ENCODE peak calls at places on chromosome 2, in seven cellular contexts. One of them, this sample, is unnamed.
A peak's percentile ranks its signal among the peaks of the same experiment; 100 is the strongest.

GRCh38 chr2:141929331-141930252 is 201.2 kb downstream of the LRP1B start:
- DNase-seq in hepatocyte: no peak
- DNase-seq in stimulated activated CD4-positive, alpha-beta T cell treated with anti-CD3 and anti-CD28 coated beads, Interleukin-4, amount 100 ng/mL, for 4 hours: no peak
- DNase-seq in AG04450: no peak
- DNase-seq in NCI-H2029 treated with DMSO at 0.1 percent for 48 hours: no peak
- DNase-seq in heart left ventricle: no peak
- DNase-seq in RWPE1: no peak
- DNase-seq in this sample: no peak

GRCh38 chr2:216339456-216340279 is 32.6 kb downstream of the MARCHF4 start:
- DNase-seq in hepatocyte: peak; percentile 66
- DNase-seq in stimulated activated CD4-positive, alpha-beta T cell treated with anti-CD3 and anti-CD28 coated beads, Interleukin-4, amount 100 ng/mL, for 4 hours: no peak
- DNase-seq in AG04450: peak; percentile 59
- DNase-seq in NCI-H2029 treated with DMSO at 0.1 percent for 48 hours: peak; percentile 26
- DNase-seq in heart left ventricle: no peak
- DNase-seq in RWPE1: peak; percentile 29
- DNase-seq in this sample: no peak

GRCh38 chr2:32947076-32947483 is 327 bp downstream of the LTBP1 start:
- DNase-seq in hepatocyte: no peak
- DNase-seq in stimulated activated CD4-positive, alpha-beta T cell treated with anti-CD3 and anti-CD28 coated beads, Interleukin-4, amount 100 ng/mL, for 4 hours: no peak
- DNase-seq in AG04450: no peak
- DNase-seq in NCI-H2029 treated with DMSO at 0.1 percent for 48 hours: no peak
- DNase-seq in heart left ventricle: peak; percentile 70
- DNase-seq in RWPE1: peak; percentile 19
- DNase-seq in this sample: no peak

GRCh38 chr2:232761301-232761907 is 15.0 kb downstream of the KCNJ13 start:
- DNase-seq in hepatocyte: peak; percentile 57
- DNase-seq in stimulated activated CD4-positive, alpha-beta T cell treated with anti-CD3 and anti-CD28 coated beads, Interleukin-4, amount 100 ng/mL, for 4 hours: peak; percentile 31
- DNase-seq in AG04450: no peak
- DNase-seq in NCI-H2029 treated with DMSO at 0.1 percent for 48 hours: no peak
- DNase-seq in heart left ventricle: no peak
- DNase-seq in RWPE1: peak; percentile 35
- DNase-seq in this sample: no peak

GRCh38 chr2:112055833-112056625 is 960 bp downstream of the TMEM87B start:
- DNase-seq in hepatocyte: peak; percentile 84
- DNase-seq in stimulated activated CD4-positive, alpha-beta T cell treated with anti-CD3 and anti-CD28 coated beads, Interleukin-4, amount 100 ng/mL, for 4 hours: peak; percentile 17
- DNase-seq in AG04450: peak; percentile 81
- DNase-seq in NCI-H2029 treated with DMSO at 0.1 percent for 48 hours: peak; percentile 10
- DNase-seq in heart left ventricle: peak; percentile 83
- DNase-seq in RWPE1: peak; percentile 74
- DNase-seq in this sample: peak; percentile 9

GRCh38 chr2:239533917-239534316 is 133.1 kb upstream of the HDAC4 start:
- DNase-seq in hepatocyte: no peak
- DNase-seq in stimulated activated CD4-positive, alpha-beta T cell treated with anti-CD3 and anti-CD28 coated beads, Interleukin-4, amount 100 ng/mL, for 4 hours: no peak
- DNase-seq in AG04450: no peak
- DNase-seq in NCI-H2029 treated with DMSO at 0.1 percent for 48 hours: no peak
- DNase-seq in heart left ventricle: peak; percentile 57
- DNase-seq in RWPE1: no peak
- DNase-seq in this sample: no peak

GRCh38 chr2:232260075-232260474 is 118.5 kb upstream of the ALPP start:
- DNase-seq in hepatocyte: peak; percentile 14
- DNase-seq in stimulated activated CD4-positive, alpha-beta T cell treated with anti-CD3 and anti-CD28 coated beads, Interleukin-4, amount 100 ng/mL, for 4 hours: no peak
- DNase-seq in AG04450: peak; percentile 70
- DNase-seq in NCI-H2029 treated with DMSO at 0.1 percent for 48 hours: no peak
- DNase-seq in heart left ventricle: no peak
- DNase-seq in RWPE1: peak; percentile 46
- DNase-seq in this sample: no peak

GRCh38 chr2:134308474-134309385 is 54.9 kb downstream of the MGAT5 start:
- DNase-seq in hepatocyte: no peak
- DNase-seq in stimulated activated CD4-positive, alpha-beta T cell treated with anti-CD3 and anti-CD28 coated beads, Interleukin-4, amount 100 ng/mL, for 4 hours: no peak
- DNase-seq in AG04450: no peak
- DNase-seq in NCI-H2029 treated with DMSO at 0.1 percent for 48 hours: no peak
- DNase-seq in heart left ventricle: no peak
- DNase-seq in RWPE1: no peak
- DNase-seq in this sample: no peak

GRCh38 chr2:162333968-162334367 is 10.0 kb upstream of the GCA start:
- DNase-seq in hepatocyte: peak; percentile 58
- DNase-seq in stimulated activated CD4-positive, alpha-beta T cell treated with anti-CD3 and anti-CD28 coated beads, Interleukin-4, amount 100 ng/mL, for 4 hours: no peak
- DNase-seq in AG04450: no peak
- DNase-seq in NCI-H2029 treated with DMSO at 0.1 percent for 48 hours: no peak
- DNase-seq in heart left ventricle: no peak
- DNase-seq in RWPE1: peak; percentile 16
- DNase-seq in this sample: no peak